ENCODE peak calls at places on chromosomes 11 and 22, in four cellular contexts. One of them, this sample, is unnamed.

GRCh38 chr11:116420770-116421528 is 351.8 kb downstream of the BUD13 start:
- DNase-seq in Peyer's patch: peak
- DNase-seq in AG10803: no peak
- DNase-seq in endothelial cell: no peak
- DNase-seq in this sample: no peak

GRCh38 chr11:77435972-77436371 is 37.9 kb downstream of the PAK1 start:
- DNase-seq in Peyer's patch: no peak
- DNase-seq in AG10803: no peak
- DNase-seq in endothelial cell: no peak
- DNase-seq in this sample: no peak

GRCh38 chr11:58513747-58514367 is 6.0 kb upstream of the OR5B21 start:
- DNase-seq in Peyer's patch: peak
- DNase-seq in AG10803: peak
- DNase-seq in endothelial cell: peak
- DNase-seq in this sample: no peak

GRCh38 chr11:17594686-17595192 is 47.7 kb downstream of the OTOG start:
- DNase-seq in Peyer's patch: no peak
- DNase-seq in AG10803: no peak
- DNase-seq in endothelial cell: no peak
- DNase-seq in this sample: no peak

GRCh38 chr22:20242393-20243175 is 25.5 kb downstream of the RTN4R start:
- DNase-seq in Peyer's patch: no peak
- DNase-seq in AG10803: no peak
- DNase-seq in endothelial cell: no peak
- DNase-seq in this sample: no peak

GRCh38 chr11:44203270-44204043 is 106.5 kb downstream of the ALX4 start:
- DNase-seq in Peyer's patch: peak
- DNase-seq in AG10803: no peak
- DNase-seq in endothelial cell: no peak
- DNase-seq in this sample: no peak

GRCh38 chr22:27717094-27717493 is 84.5 kb downstream of the MN1 start:
- DNase-seq in Peyer's patch: no peak
- DNase-seq in AG10803: no peak
- DNase-seq in endothelial cell: no peak
- DNase-seq in this sample: no peak

GRCh38 chr11:133162228-133162627 is 370.1 kb downstream of the OPCML start:
- DNase-seq in Peyer's patch: peak
- DNase-seq in AG10803: no peak
- DNase-seq in endothelial cell: no peak
- DNase-seq in this sample: no peak

GRCh38 chr11:72591023-72591422 is 83.2 kb downstream of the PDE2A start:
- DNase-seq in Peyer's patch: no peak
- DNase-seq in AG10803: no peak
- DNase-seq in endothelial cell: no peak
- DNase-seq in this sample: no peak

GRCh38 chr11:13391217-13391616 is 71.8 kb downstream of the BTBD10 start:
- DNase-seq in Peyer's patch: no peak
- DNase-seq in AG10803: no peak
- DNase-seq in endothelial cell: no peak
- DNase-seq in this sample: no peak

GRCh38 chr11:9868641-9869040 is 204.8 kb downstream of the SWAP70 start:
- DNase-seq in Peyer's patch: no peak
- DNase-seq in AG10803: no peak
- DNase-seq in endothelial cell: no peak
- DNase-seq in this sample: no peak

GRCh38 chr11:128687321-128687720 is 6.6 kb upstream of the FLI1 start:
- DNase-seq in Peyer's patch: no peak
- DNase-seq in AG10803: no peak
- DNase-seq in endothelial cell: peak
- DNase-seq in this sample: no peak

GRCh38 chr11:46377266-46377665 is 4.2 kb upstream of the MDK start:
- DNase-seq in Peyer's patch: no peak
- DNase-seq in AG10803: no peak
- DNase-seq in endothelial cell: no peak
- DNase-seq in this sample: no peak

GRCh38 chr11:34154059-34154875 is 48.8 kb downstream of the NAT10 start:
- DNase-seq in Peyer's patch: no peak
- DNase-seq in AG10803: no peak
- DNase-seq in endothelial cell: no peak
- DNase-seq in this sample: no peak

GRCh38 chr11:45885921-45886721 is 670 bp downstream of the MAPK8IP1 start:
- DNase-seq in Peyer's patch: no peak
- DNase-seq in AG10803: no peak
- DNase-seq in endothelial cell: no peak
- DNase-seq in this sample: no peak

GRCh38 chr11:24762076-24762475 is 265.2 kb downstream of the LUZP2 start:
- DNase-seq in Peyer's patch: no peak
- DNase-seq in AG10803: no peak
- DNase-seq in endothelial cell: no peak
- DNase-seq in this sample: no peak

GRCh38 chr11:6012055-6012668 is 5.4 kb upstream of the OR56A4 start:
- DNase-seq in Peyer's patch: no peak
- DNase-seq in AG10803: no peak
- DNase-seq in endothelial cell: no peak
- DNase-seq in this sample: no peak

GRCh38 chr11:108786281-108786990 is 121.6 kb downstream of the DDX10 start:
- DNase-seq in Peyer's patch: no peak
- DNase-seq in AG10803: no peak
- DNase-seq in endothelial cell: no peak
- DNase-seq in this sample: no peak

GRCh38 chr11:106624377-106624776 is 393.9 kb downstream of the GUCY1A2 start:
- DNase-seq in Peyer's patch: no peak
- DNase-seq in AG10803: no peak
- DNase-seq in endothelial cell: no peak
- DNase-seq in this sample: no peak

GRCh38 chr11:66288138-66288865 is 641 bp downstream of the YIF1A start:
- DNase-seq in Peyer's patch: no peak
- DNase-seq in AG10803: no peak
- DNase-seq in endothelial cell: no peak
- DNase-seq in this sample: no peak

GRCh38 chr11:13486926-13487660 is 8.7 kb downstream of the PTH start:
- DNase-seq in Peyer's patch: peak
- DNase-seq in AG10803: peak
- DNase-seq in endothelial cell: peak
- DNase-seq in this sample: peak

GRCh38 chr22:12601870-12602779 is 2925.9 kb upstream of the OR11H1 start:
- DNase-seq in Peyer's patch: peak
- DNase-seq in AG10803: no peak
- DNase-seq in endothelial cell: no peak
- DNase-seq in this sample: no peak

GRCh38 chr11:28539239-28540025 is 431.2 kb downstream of the METTL15 start:
- DNase-seq in Peyer's patch: no peak
- DNase-seq in AG10803: no peak
- DNase-seq in endothelial cell: no peak
- DNase-seq in this sample: no peak

GRCh38 chr22:33873186-33873585 is 47.1 kb downstream of the LARGE1 start:
- DNase-seq in Peyer's patch: no peak
- DNase-seq in AG10803: peak
- DNase-seq in endothelial cell: no peak
- DNase-seq in this sample: no peak

GRCh38 chr11:82899957-82900276 is 313 bp downstream of the PRCP start:
- DNase-seq in Peyer's patch: no peak
- DNase-seq in AG10803: no peak
- DNase-seq in endothelial cell: no peak
- DNase-seq in this sample: no peak

GRCh38 chr22:23984430-23984829 is 4.5 kb downstream of the GSTT2 start:
- DNase-seq in Peyer's patch: no peak
- DNase-seq in AG10803: no peak
- DNase-seq in endothelial cell: no peak
- DNase-seq in this sample: no peak

GRCh38 chr11:27795955-27796861 is 96.0 kb upstream of the BDNF start:
- DNase-seq in Peyer's patch: peak
- DNase-seq in AG10803: no peak
- DNase-seq in endothelial cell: no peak
- DNase-seq in this sample: no peak

GRCh38 chr22:23385301-23386244 is 194.5 kb downstream of the IGLL1 start:
- DNase-seq in Peyer's patch: peak
- DNase-seq in AG10803: peak
- DNase-seq in endothelial cell: peak
- DNase-seq in this sample: peak

GRCh38 chr11:12792590-12792989 is 118.4 kb downstream of the TEAD1 start:
- DNase-seq in Peyer's patch: no peak
- DNase-seq in AG10803: peak
- DNase-seq in endothelial cell: no peak
- DNase-seq in this sample: no peak

GRCh38 chr11:9226514-9226913 is 38.6 kb downstream of the DENND5A start:
- DNase-seq in Peyer's patch: no peak
- DNase-seq in AG10803: no peak
- DNase-seq in endothelial cell: no peak
- DNase-seq in this sample: no peak

GRCh38 chr11:20671856-20672546 is 2.6 kb downstream of the NELL1 start:
- DNase-seq in Peyer's patch: no peak
- DNase-seq in AG10803: no peak
- DNase-seq in endothelial cell: no peak
- DNase-seq in this sample: no peak
- TF ChIP-seq CTCF in Peyer's patch: no peak
- TF ChIP-seq CTCF in AG10803: no peak
- TF ChIP-seq CTCF in endothelial cell: no peak
- TF ChIP-seq CTCF in this sample: no peak

DNA sequence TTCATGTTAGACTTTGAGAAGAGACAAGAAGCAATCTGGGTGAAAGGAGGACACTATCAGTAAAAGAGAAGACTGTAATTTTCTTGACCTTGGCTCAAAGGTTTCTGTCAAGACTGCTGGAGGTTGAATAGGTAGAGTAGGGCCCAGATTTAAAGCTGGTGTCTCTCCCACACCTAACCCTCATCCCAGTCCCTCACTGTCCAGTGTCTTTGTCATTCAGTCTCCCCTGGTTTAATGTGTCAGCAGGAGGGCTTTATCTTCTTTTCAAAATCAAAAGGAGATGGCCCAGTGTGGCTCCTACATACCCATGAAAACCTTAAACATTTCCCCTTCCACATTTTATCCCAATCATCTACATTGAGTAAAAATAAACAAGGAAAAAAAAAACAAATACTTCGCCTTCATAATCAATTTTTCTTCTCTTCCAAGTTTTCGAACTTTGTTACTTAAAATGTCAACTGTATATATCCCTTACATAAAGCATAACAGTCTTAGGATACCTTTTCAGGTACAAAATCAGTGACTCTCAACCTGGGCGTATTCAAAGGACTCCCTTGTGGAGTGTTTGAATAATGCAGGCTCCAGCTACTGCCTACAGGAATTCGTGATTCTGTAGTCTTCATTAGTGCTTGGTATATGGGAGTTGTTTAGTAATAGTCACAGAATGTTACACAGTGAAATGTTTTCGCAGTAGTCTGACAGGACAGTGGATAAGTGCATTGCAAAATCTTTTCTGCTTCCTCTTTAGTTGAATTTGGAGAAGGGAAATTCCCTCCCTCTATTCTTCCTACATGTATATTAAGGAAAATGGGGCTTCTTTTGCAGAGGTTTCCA is 87.2 kb downstream of the FAT3 start:
- DNase-seq in Peyer's patch: no peak
- DNase-seq in AG10803: peak
- DNase-seq in endothelial cell: no peak
- DNase-seq in this sample: no peak
- TF ChIP-seq CTCF in Peyer's patch: no peak
- TF ChIP-seq CTCF in AG10803: peak
- TF ChIP-seq CTCF in endothelial cell: no peak
- TF ChIP-seq CTCF in this sample: no peak

GRCh38 chr22:44988671-44989070 is 21.1 kb downstream of the PHF21B start:
- DNase-seq in Peyer's patch: no peak
- DNase-seq in AG10803: no peak
- DNase-seq in endothelial cell: no peak
- DNase-seq in this sample: no peak
- TF ChIP-seq CTCF in Peyer's patch: no peak
- TF ChIP-seq CTCF in AG10803: peak
- TF ChIP-seq CTCF in endothelial cell: no peak
- TF ChIP-seq CTCF in this sample: no peak

DNA sequence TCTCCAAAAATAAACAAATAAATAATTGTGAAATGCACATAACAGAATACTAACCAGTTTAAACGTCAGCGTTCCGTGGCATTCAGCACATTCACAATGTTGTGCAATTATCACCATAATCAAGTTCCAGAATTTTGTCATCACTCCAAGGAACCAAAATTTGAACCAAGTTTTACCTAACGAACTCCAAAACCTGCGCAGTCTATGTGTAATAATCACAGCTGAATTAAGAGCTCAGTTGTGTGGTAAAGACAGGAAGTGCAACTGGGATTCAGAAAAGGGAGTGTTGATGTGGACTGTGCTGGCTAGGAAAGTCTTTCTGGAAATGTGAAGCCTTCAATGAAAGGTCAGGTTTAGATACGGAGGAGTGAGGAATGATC is 5.4 kb upstream of the MCAM start:
- DNase-seq in Peyer's patch: no peak
- DNase-seq in AG10803: no peak
- DNase-seq in endothelial cell: no peak
- DNase-seq in this sample: no peak
- TF ChIP-seq CTCF in Peyer's patch: peak
- TF ChIP-seq CTCF in AG10803: peak
- TF ChIP-seq CTCF in endothelial cell: no peak
- TF ChIP-seq CTCF in this sample: no peak

DNA sequence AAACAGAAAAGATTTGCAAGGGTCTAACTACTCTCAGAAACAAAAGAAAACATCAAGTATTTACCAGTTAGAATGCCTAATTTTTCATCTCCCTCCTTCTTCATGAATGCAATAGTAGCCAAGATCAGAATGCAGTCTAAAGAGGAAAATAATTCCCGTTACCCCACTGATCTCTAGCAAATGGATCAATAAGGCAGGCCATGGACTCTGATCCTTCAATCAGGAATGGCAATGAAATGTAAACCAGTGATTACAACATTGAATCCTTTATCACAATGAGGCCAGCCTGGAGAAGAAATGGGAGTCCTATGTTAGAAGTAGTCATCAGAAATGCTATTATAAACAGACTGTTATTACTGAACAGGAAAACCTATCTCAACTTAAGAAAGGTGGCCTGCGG is 106.6 kb downstream of the APOL5 start:
- DNase-seq in Peyer's patch: no peak
- DNase-seq in AG10803: no peak
- DNase-seq in endothelial cell: no peak
- DNase-seq in this sample: no peak
- TF ChIP-seq CTCF in Peyer's patch: no peak
- TF ChIP-seq CTCF in AG10803: no peak
- TF ChIP-seq CTCF in endothelial cell: no peak
- TF ChIP-seq CTCF in this sample: no peak

DNA sequence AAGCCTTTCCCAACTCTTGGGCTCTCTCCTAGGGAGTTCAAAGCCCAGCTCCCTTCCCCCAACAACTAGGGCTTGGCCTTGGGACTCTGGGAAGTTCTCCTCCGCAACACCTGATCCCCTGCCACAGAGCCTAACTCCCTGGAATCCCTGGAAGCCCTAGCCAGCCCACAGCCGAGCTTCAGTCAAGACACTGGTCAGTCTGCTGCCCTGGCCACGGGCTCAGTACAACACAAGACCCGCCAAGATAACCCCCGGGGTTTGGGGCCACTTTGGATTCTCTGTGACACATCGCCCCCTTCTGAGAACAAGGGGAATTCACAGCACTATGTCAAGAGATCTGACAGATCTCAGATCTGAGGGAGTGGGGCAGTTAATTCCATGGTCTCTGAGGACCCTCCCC is 58.3 kb downstream of the SLC22A12 start:
- DNase-seq in Peyer's patch: no peak
- DNase-seq in AG10803: no peak
- DNase-seq in endothelial cell: peak
- DNase-seq in this sample: no peak
- TF ChIP-seq CTCF in Peyer's patch: peak
- TF ChIP-seq CTCF in AG10803: peak
- TF ChIP-seq CTCF in endothelial cell: peak
- TF ChIP-seq CTCF in this sample: no peak

GRCh38 chr11:114256176-114256897 is 39.9 kb upstream of the NNMT start:
- DNase-seq in Peyer's patch: no peak
- DNase-seq in AG10803: no peak
- DNase-seq in endothelial cell: no peak
- DNase-seq in this sample: no peak
- TF ChIP-seq CTCF in Peyer's patch: no peak
- TF ChIP-seq CTCF in AG10803: no peak
- TF ChIP-seq CTCF in endothelial cell: no peak
- TF ChIP-seq CTCF in this sample: no peak